ENCODE peak calls at places on chromosomes 11 and 22, in eight cellular contexts. N is body of pancreas; C is HFF-Myc; I is astrocyte of the spinal cord; G is HL-60; Q is AG08395; P is kidney; H is activated T-cell treated with anti-CD3 and anti-CD28 coated beads, Interleukin-2, amount 50 U/mL, for 48 hours. F is an unnamed sample.

GRCh38 chr11:99068832-99069231 is 48.1 kb downstream of the CNTN5 start:
- DNase-seq in N (no peak), C (no peak), I (no peak), G (no peak), Q (no peak), P (no peak), H (no peak), F (no peak)

GRCh38 chr22:35601013-35601580 is 16.0 kb downstream of the MB start:
- DNase-seq in N (no peak), C (no peak), I (no peak), G (no peak), Q (no peak), P (no peak), H (no peak), F (no peak)

GRCh38 chr22:25420925-25421904 is 143.3 kb upstream of the GRK3 start:
- DNase-seq in N (no peak), C (no peak), I (no peak), G (no peak), Q (no peak), P (peak; percentile 66), H (no peak), F (no peak)

GRCh38 chr11:92357344-92357743 is 132.7 kb downstream of the FAT3 start:
- DNase-seq in N (no peak), C (no peak), I (no peak), G (no peak), Q (no peak), P (no peak), H (no peak), F (no peak)

GRCh38 chr22:21981874-21982273 is 713 bp downstream of the TOP3B start:
- DNase-seq in N (no peak), C (no peak), I (no peak), G (peak; percentile 22), Q (no peak), P (no peak), H (no peak), F (no peak)

GRCh38 chr11:43582837-43583462 is 97.6 kb upstream of the HSD17B12 start:
- DNase-seq in N (no peak), C (no peak), I (no peak), G (no peak), Q (no peak), P (peak; percentile 57), H (no peak), F (no peak)

GRCh38 chr11:121119444-121119843 is 18.4 kb downstream of the TECTA start:
- DNase-seq in N (no peak), C (no peak), I (no peak), G (no peak), Q (peak; percentile 16), P (no peak), H (no peak), F (no peak)

GRCh38 chr11:76644591-76644990 is 26.0 kb downstream of the LRRC32 start:
- DNase-seq in N (no peak), C (no peak), I (no peak), G (no peak), Q (no peak), P (no peak), H (no peak), F (no peak)

GRCh38 chr11:117022526-117022925 is 75.7 kb downstream of the SIK3 start:
- DNase-seq in N (no peak), C (no peak), I (no peak), G (no peak), Q (no peak), P (no peak), H (no peak), F (no peak)

GRCh38 chr11:113384551-113384950 is 3.0 kb upstream of the ANKK1 start:
- DNase-seq in N (no peak), C (peak; percentile 90), I (peak; percentile 90), G (no peak), Q (peak; percentile 83), P (no peak), H (no peak), F (no peak)

GRCh38 chr11:73236879-73237278 is 18.8 kb downstream of the P2RY2 start:
- DNase-seq in N (peak; percentile 43), C (no peak), I (no peak), G (peak; percentile 27), Q (peak; percentile 32), P (peak; percentile 64), H (peak; percentile 51), F (no peak)

GRCh38 chr11:113401718-113402117 is 14.1 kb downstream of the ANKK1 start:
- DNase-seq in N (peak; percentile 53), C (peak; percentile 9), I (no peak), G (no peak), Q (peak; percentile 12), P (peak; percentile 88), H (no peak), F (no peak)

GRCh38 chr11:35234836-35235235 is 95.9 kb downstream of the CD44 start:
- DNase-seq in N (no peak), C (no peak), I (peak; percentile 54), G (no peak), Q (no peak), P (no peak), H (no peak), F (no peak)

GRCh38 chr11:33323421-33323820 is 66.2 kb downstream of the HIPK3 start:
- DNase-seq in N (no peak), C (no peak), I (no peak), G (no peak), Q (no peak), P (no peak), H (no peak), F (no peak)

GRCh38 chr11:131982154-131982553 is 611.7 kb downstream of the NTM start:
- DNase-seq in N (no peak), C (no peak), I (no peak), G (no peak), Q (no peak), P (no peak), H (no peak), F (no peak)

GRCh38 chr22:44181912-44182590 is 1.3 kb downstream of the PARVG start:
- DNase-seq in N (no peak), C (no peak), I (no peak), G (no peak), Q (no peak), P (peak; percentile 62), H (peak; percentile 56), F (peak; percentile 10)

GRCh38 chr11:47607380-47607779 is 13.2 kb upstream of the C1QTNF4 start:
- DNase-seq in N (no peak), C (peak; percentile 93), I (peak; percentile 91), G (no peak), Q (peak; percentile 86), P (no peak), H (no peak), F (no peak)

GRCh38 chr11:129731316-129731715 is 84.3 kb upstream of the TMEM45B start:
- DNase-seq in N (no peak), C (no peak), I (no peak), G (no peak), Q (no peak), P (peak; percentile 39), H (no peak), F (no peak)

GRCh38 chr22:22030493-22031182 is 48.1 kb upstream of the TOP3B start:
- DNase-seq in N (no peak), C (no peak), I (no peak), G (no peak), Q (no peak), P (no peak), H (no peak), F (no peak)

GRCh38 chr22:41249442-41249841 is 8.7 kb upstream of the CHADL start:
- DNase-seq in N (no peak), C (no peak), I (no peak), G (no peak), Q (no peak), P (no peak), H (no peak), F (no peak)

GRCh38 chr22:49204599-49205214 is 623.0 kb downstream of the BRD1 start:
- DNase-seq in N (peak; percentile 2), C (no peak), I (no peak), G (no peak), Q (no peak), P (peak; percentile 37), H (no peak), F (no peak)

GRCh38 chr11:9573775-9574555 is 495 bp downstream of the WEE1 start:
- DNase-seq in N (peak; percentile 39), C (no peak), I (no peak), G (no peak), Q (no peak), P (peak; percentile 87), H (no peak), F (no peak)

GRCh38 chr11:47087801-47088200 is 88.9 kb downstream of the ARFGAP2 start:
- DNase-seq in N (no peak), C (no peak), I (no peak), G (no peak), Q (no peak), P (no peak), H (no peak), F (no peak)

GRCh38 chr11:122748968-122749687 is 89.2 kb upstream of the CRTAM start:
- DNase-seq in N (no peak), C (no peak), I (peak; percentile 91), G (no peak), Q (peak; percentile 92), P (no peak), H (peak; percentile 60), F (peak; percentile 9)

GRCh38 chr11:81030186-81030585 is 1589.4 kb upstream of the TENM4 start:
- DNase-seq in N (no peak), C (no peak), I (no peak), G (no peak), Q (no peak), P (no peak), H (no peak), F (no peak)

GRCh38 chr22:32218470-32218869 is 13.6 kb upstream of the RFPL2 start:
- DNase-seq in N (no peak), C (no peak), I (no peak), G (peak; percentile 82), Q (no peak), P (no peak), H (no peak), F (no peak)

GRCh38 chr11:61756452-61757212 is 4.2 kb downstream of the MYRF start:
- DNase-seq in N (peak; percentile 88), C (no peak), I (peak; percentile 39), G (peak; percentile 29), Q (no peak), P (no peak), H (peak; percentile 52), F (no peak)

GRCh38 chr11:270451-271208 is 7.6 kb upstream of the NLRP6 start:
- DNase-seq in N (no peak), C (no peak), I (no peak), G (no peak), Q (no peak), P (peak; percentile 79), H (no peak), F (no peak)

GRCh38 chr11:124762077-124762623 is at the start of gene ESAM:
- DNase-seq in N (peak; percentile 49), C (no peak), I (no peak), G (no peak), Q (no peak), P (peak; percentile 86), H (peak; percentile 71), F (peak; percentile 50)

GRCh38 chr11:119486016-119486415 is 63.0 kb upstream of the THY1 start:
- DNase-seq in N (no peak), C (no peak), I (no peak), G (no peak), Q (no peak), P (peak; percentile 2), H (no peak), F (no peak)

GRCh38 chr22:41915035-41915782 is at the start of gene SHISA8:
- DNase-seq in N (peak; percentile 37), C (no peak), I (peak; percentile 27), G (no peak), Q (peak; percentile 34), P (no peak), H (no peak), F (peak; percentile 48)

GRCh38 chr11:76694664-76695063 is 24.1 kb upstream of the LRRC32 start:
- DNase-seq in N (no peak), C (no peak), I (peak; percentile 83), G (no peak), Q (peak; percentile 79), P (no peak), H (no peak), F (no peak)

GRCh38 chr11:7665473-7666291 is 7.6 kb downstream of the CYB5R2 start:
- DNase-seq in N (peak; percentile 89), C (no peak), I (peak; percentile 43), G (peak; percentile 48), Q (peak; percentile 85), P (peak; percentile 91), H (peak; percentile 82), F (peak; percentile 64)

GRCh38 chr11:131973017-131973416 is 602.6 kb downstream of the NTM start:
- DNase-seq in N (no peak), C (no peak), I (no peak), G (no peak), Q (no peak), P (no peak), H (no peak), F (no peak)

F was measured in effector CD4-positive, alpha-beta T cell.